ENCODE peak calls at places on chromosomes 13 and 19, in five cellular contexts. N is NCI-H2029; O is NCI-H1105; G is stimulated activated CD4-positive, alpha-beta T cell treated with anti-CD3 and anti-CD28 coated beads, Interleukin-1b, Interleukin-23, amount 100 ng/mL, for 48 hours; U is Daoy. V is an unnamed sample.

GRCh38 chr19:32649751-32650150 is 25.2 kb downstream of the ANKRD27 start:
- DNase-seq in O (no peak), U (no peak), G (no peak), N (no peak), V (no peak)

GRCh38 chr13:109330941-109331340 is 455.4 kb downstream of the IRS2 start:
- DNase-seq in G (no peak), N (no peak), O (no peak), U (no peak), V (no peak)

GRCh38 chr13:50617134-50617721 is 226.3 kb downstream of the DLEU7 start:
- DNase-seq in G (no peak), N (no peak), O (no peak), U (peak), V (no peak)

GRCh38 chr13:112880976-112881540 is 88.0 kb upstream of the MCF2L start:
- DNase-seq in O (no peak), U (no peak), G (no peak), N (no peak), V (no peak)

GRCh38 chr13:97460004-97460756 is 26.2 kb downstream of the RAP2A start:
- DNase-seq in G (no peak), O (no peak), U (no peak), N (no peak), V (peak)

GRCh38 chr19:23908165-23908564 is 6.5 kb upstream of the ZNF726 start:
- DNase-seq in N (no peak), G (no peak), U (no peak), O (no peak), V (no peak)

GRCh38 chr13:109500146-109500773 is 286.1 kb downstream of the IRS2 start:
- DNase-seq in N (no peak), G (no peak), U (no peak), O (no peak), V (no peak)

GRCh38 chr13:112481458-112481857 is 105.3 kb downstream of the SPACA7 start:
- DNase-seq in U (no peak), N (no peak), G (no peak), O (no peak), V (no peak)

GRCh38 chr19:14561249-14561648 is 10.6 kb downstream of the NDUFB7 start:
- DNase-seq in N (no peak), G (no peak), O (no peak), U (no peak), V (peak)

GRCh38 chr19:12052571-12053169 is at the start of gene ZNF878:
- DNase-seq in U (peak), G (peak), O (peak), N (peak), V (peak)

GRCh38 chr13:27172495-27172842 is 858 bp upstream of the USP12 start:
- DNase-seq in U (peak), N (no peak), G (no peak), O (no peak), V (no peak)

GRCh38 chr19:53101518-53101917 is 1.7 kb downstream of the ZNF160 start:
- DNase-seq in G (no peak), O (no peak), U (peak), N (no peak), V (no peak)

GRCh38 chr13:112762690-112763080 is 72.8 kb downstream of the ATP11A start:
- DNase-seq in U (no peak), G (no peak), N (no peak), O (no peak), V (no peak)

GRCh38 chr19:54142166-54142780 is 4.7 kb downstream of the CNOT3 start:
- DNase-seq in O (no peak), N (no peak), G (no peak), U (no peak), V (no peak)

GRCh38 chr13:47835470-47836228 is 165.4 kb downstream of the SUCLA2 start:
- DNase-seq in U (peak), G (no peak), N (no peak), O (no peak), V (no peak)

GRCh38 chr19:48149430-48149829 is 20.7 kb downstream of the LIG1 start:
- DNase-seq in G (no peak), O (no peak), U (no peak), N (no peak), V (no peak)

GRCh38 chr13:23579072-23579885 is 9.1 kb downstream of the TNFRSF19 start:
- DNase-seq in O (peak), U (peak), N (peak), G (peak), V (peak)

GRCh38 chr13:110942248-110942981 is 27.5 kb upstream of the ANKRD10 start:
- DNase-seq in G (peak), O (no peak), N (no peak), U (peak), V (no peak)

GRCh38 chr19:39133431-39134270 is 8.1 kb downstream of the PAK4 start:
- DNase-seq in G (no peak), O (no peak), U (no peak), N (no peak), V (no peak)

V was measured in GM13976.